ENCODE peak calls at places on chromosomes 12 and 14, in four cellular contexts. C is GM13977, S is GM20000, D is dorsolateral prefrontal cortex. Z is an unnamed sample.

GRCh38 chr12:79274571-79275064 is 410.0 kb downstream of the SYT1 start:
- DNase-seq in C (no peak), S (no peak), D (no peak), Z (no peak)

GRCh38 chr14:99413172-99413571 is 67.5 kb downstream of the SETD3 start:
- DNase-seq in C (no peak), S (no peak), D (no peak), Z (no peak)

GRCh38 chr12:76866146-76866545 is 12.7 kb downstream of the CSRP2 start:
- DNase-seq in C (no peak), S (no peak), D (no peak), Z (no peak)

GRCh38 chr12:45712319-45712718 is 17.2 kb upstream of the ARID2 start:
- DNase-seq in C (no peak), S (no peak), D (no peak), Z (no peak)

GRCh38 chr12:96238336-96239031 is 44.3 kb downstream of the ELK3 start:
- DNase-seq in C (no peak), S (no peak), D (no peak), Z (no peak)

GRCh38 chr12:116336542-116337065 is 59.1 kb upstream of the MED13L start:
- DNase-seq in C (peak; percentile 85), S (peak; percentile 84), D (no peak), Z (peak; percentile 54)

GRCh38 chr12:5369298-5369697 is 62.6 kb upstream of the NTF3 start:
- DNase-seq in C (no peak), S (no peak), D (no peak), Z (no peak)

GRCh38 chr12:12007001-12007712 is 63.6 kb upstream of the BCL2L14 start:
- DNase-seq in C (peak; percentile 55), S (peak; percentile 50), D (no peak), Z (no peak)

GRCh38 chr12:105724651-105725050 is 394.2 kb downstream of the C12orf75 start:
- DNase-seq in C (no peak), S (no peak), D (peak; percentile 52), Z (peak; percentile 17)

GRCh38 chr14:95769976-95770375 is 56.1 kb upstream of the TCL1A start:
- DNase-seq in C (no peak), S (no peak), D (no peak), Z (no peak)
- TF ChIP-seq CTCF in C (no peak), S (no peak), D (no peak), Z (no peak)

DNA sequence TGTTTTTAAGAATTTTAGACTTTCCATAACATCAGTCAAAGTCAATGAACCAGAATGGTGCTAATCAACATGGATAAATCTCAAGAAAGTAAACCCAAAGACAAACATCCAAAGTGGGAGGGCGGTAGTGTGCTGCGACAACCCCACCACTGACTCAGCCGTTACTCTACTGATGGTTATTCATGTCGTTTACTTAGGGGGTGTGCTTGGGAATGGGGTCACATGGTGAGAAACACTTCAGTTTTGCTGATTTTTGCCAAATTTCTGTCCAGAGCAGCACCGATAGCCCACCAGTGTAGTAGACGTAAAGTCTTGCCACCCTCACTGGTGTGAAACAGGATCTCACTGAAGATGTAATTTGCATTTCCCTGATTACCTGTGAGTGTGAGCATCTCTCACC is 99.9 kb downstream of the ADGRD1 start:
- DNase-seq in C (no peak), S (no peak), D (no peak), Z (no peak)
- TF ChIP-seq CTCF in C (no peak), S (no peak), D (no peak), Z (no peak)

DNA sequence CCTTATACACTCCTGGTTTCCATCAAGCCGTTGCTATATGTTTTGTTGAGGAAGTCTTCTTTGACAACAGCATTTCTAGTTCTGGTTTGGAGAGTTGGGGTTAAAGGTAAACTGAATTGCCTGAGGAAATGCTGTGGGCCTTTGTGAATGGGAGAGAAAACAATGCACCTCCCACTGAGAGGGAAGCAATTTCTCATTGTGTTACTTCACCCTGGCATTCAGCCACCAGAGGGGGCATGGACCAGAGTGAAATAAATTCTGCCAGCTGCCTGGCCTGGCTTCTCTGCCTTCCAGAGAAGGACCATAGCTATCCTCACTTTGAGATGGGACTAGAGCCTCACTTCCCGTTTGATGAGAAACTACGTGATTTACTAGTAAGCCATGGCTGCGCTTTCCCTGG is 475.3 kb downstream of the EGLN3 start:
- DNase-seq in C (no peak), S (peak; percentile 6), D (peak; percentile 70), Z (peak; percentile 79)
- TF ChIP-seq CTCF in C (peak; percentile 18), S (peak; percentile 21), D (peak; percentile 36), Z (peak; percentile 47)

DNA sequence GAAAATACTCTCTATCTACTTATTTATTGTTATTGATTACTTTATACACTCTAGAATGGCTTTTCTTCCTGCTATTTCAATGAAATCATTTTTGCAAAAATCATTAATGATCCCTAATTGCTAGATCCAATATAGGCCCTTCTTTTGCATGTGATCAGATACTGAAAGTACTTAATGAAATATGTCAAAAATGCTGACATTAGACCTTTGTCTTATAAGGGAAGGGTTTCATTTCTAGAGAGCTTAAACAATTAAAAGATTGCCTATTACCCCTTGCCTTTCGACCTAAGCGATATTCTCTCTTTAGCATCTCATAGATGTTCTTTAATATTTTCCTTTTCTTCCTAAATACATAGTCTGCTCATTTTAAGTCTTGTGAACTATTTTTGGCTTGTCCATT is 101.1 kb downstream of the KTN1 start:
- DNase-seq in C (no peak), S (no peak), D (no peak), Z (no peak)
- TF ChIP-seq CTCF in C (no peak), S (no peak), D (no peak), Z (no peak)

Z was measured in fibroblast of pulmonary artery.